ENCODE peak calls at places on chromosomes 13 and 19, in seven cellular contexts. H is adrenal gland, S is MM.1S, N is kidney, R is thoracic aorta, J is AG04450, L is SJSA1. B is an unnamed sample.

GRCh38 chr13:111589321-111589720 is 268.9 kb downstream of the TEX29 start:
- DNase-seq in H (no peak), S (no peak), N (no peak), R (no peak), J (no peak), L (no peak), B (no peak)

GRCh38 chr13:48299591-48299990 is 4.0 kb upstream of the RB1 start:
- DNase-seq in H (no peak), S (no peak), N (no peak), R (no peak), J (no peak), L (no peak), B (no peak)

GRCh38 chr19:11195169-11195568 is 2.2 kb downstream of the KANK2 start:
- DNase-seq in H (no peak), S (no peak), N (peak), R (no peak), J (no peak), L (peak), B (no peak)

GRCh38 chr13:43014162-43014561 is 9.2 kb upstream of the DNAJC15 start:
- DNase-seq in H (no peak), S (no peak), N (no peak), R (no peak), J (no peak), L (no peak), B (no peak)

GRCh38 chr13:98996046-98996445 is 18.2 kb upstream of the DOCK9 start:
- DNase-seq in H (no peak), S (no peak), N (no peak), R (no peak), J (no peak), L (peak), B (no peak)

GRCh38 chr19:16457195-16457953 is 14.4 kb downstream of the EPS15L1 start:
- DNase-seq in H (no peak), S (no peak), N (peak), R (no peak), J (no peak), L (peak), B (no peak)

GRCh38 chr19:41255171-41255570 is 9.0 kb upstream of the HNRNPUL1 start:
- DNase-seq in H (no peak), S (no peak), N (no peak), R (no peak), J (no peak), L (no peak), B (no peak)

GRCh38 chr13:95195146-95195545 is 106.1 kb downstream of the ABCC4 start:
- DNase-seq in H (no peak), S (no peak), N (no peak), R (no peak), J (no peak), L (no peak), B (no peak)

GRCh38 chr19:10898633-10899032 is 27.3 kb downstream of the CARM1 start:
- DNase-seq in H (no peak), S (no peak), N (no peak), R (no peak), J (no peak), L (no peak), B (no peak)

GRCh38 chr13:112638919-112639318 is 50.9 kb upstream of the ATP11A start:
- DNase-seq in H (no peak), S (no peak), N (peak), R (no peak), J (no peak), L (peak), B (no peak)

GRCh38 chr19:14160017-14160703 is 23.8 kb upstream of the ASF1B start:
- DNase-seq in H (no peak), S (no peak), N (no peak), R (no peak), J (no peak), L (no peak), B (no peak)

GRCh38 chr13:112069727-112070300 is 2.9 kb downstream of the SOX1 start:
- DNase-seq in H (no peak), S (no peak), N (no peak), R (no peak), J (no peak), L (no peak), B (no peak)

GRCh38 chr13:67062160-67062559 is 168.0 kb downstream of the PCDH9 start:
- DNase-seq in H (no peak), S (no peak), N (no peak), R (no peak), J (no peak), L (no peak), B (no peak)

GRCh38 chr19:4094291-4094690 is 27.6 kb upstream of the ZBTB7A start:
- DNase-seq in H (no peak), S (no peak), N (no peak), R (no peak), J (no peak), L (no peak), B (no peak)

GRCh38 chr19:13492128-13492527 is 14.2 kb downstream of the CACNA1A start:
- DNase-seq in H (no peak), S (no peak), N (no peak), R (no peak), J (peak), L (no peak), B (no peak)

GRCh38 chr13:41802033-41802683 is 158.8 kb downstream of the VWA8 start:
- DNase-seq in H (no peak), S (no peak), N (peak), R (no peak), J (no peak), L (no peak), B (no peak)

GRCh38 chr13:20856650-20857049 is 45.9 kb downstream of the XPO4 start:
- DNase-seq in H (no peak), S (no peak), N (no peak), R (no peak), J (no peak), L (no peak), B (no peak)

GRCh38 chr19:11693505-11694499 is 44.9 kb downstream of the ZNF823 start:
- DNase-seq in H (no peak), S (no peak), N (no peak), R (no peak), J (no peak), L (no peak), B (no peak)

DNA sequence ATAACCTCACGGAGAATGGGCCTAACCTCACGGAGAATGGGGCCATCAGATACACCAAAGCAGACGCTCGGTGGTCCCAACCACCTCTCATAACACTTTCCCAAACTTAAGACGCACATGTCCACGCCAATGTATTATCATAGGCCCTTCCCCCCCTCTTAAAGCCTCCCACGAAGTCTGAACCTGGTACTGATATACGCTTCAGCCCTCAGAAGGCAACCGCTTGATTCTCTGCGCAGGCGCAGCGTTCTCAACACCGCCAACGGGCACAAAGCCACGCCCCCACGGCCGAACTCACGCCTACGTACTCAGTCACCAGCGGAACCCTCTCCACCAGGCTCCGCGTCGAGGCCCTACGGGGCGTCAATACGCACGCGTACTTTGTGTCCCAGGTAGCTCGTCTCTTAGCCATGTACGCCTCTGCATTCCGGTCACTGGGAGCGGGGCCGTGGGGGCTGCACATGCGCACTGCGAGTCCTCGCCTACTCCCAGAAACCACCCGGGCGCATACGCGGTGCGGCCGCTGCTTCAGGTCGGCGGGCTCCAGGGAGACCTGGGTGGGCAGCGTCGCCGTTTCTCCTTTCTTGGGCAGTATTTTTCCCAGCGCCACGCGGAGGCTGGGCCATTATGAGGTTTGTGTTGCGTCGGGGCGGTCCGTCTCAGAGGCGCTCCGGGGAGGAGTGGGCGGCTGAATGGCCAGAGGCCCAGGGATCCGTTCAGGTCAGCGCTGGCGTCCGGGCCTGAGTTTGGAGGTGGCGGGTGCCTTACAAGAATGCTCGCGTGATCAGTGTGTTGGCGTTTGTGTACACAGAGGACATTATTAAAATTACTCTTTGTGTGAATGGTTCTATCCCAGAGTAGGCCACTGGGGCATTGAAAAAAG is 25.3 kb downstream of the ZNF582 start:
- DNase-seq in H (peak), S (peak), N (peak), R (peak), J (peak), L (peak), B (peak)
- H3K4me3 ChIP-seq in H (peak), S (peak), N (peak), R (peak), J (peak), L (peak), B (peak)

GRCh38 chr19:7348587-7349230 is at the start of gene ARHGEF18:
- DNase-seq in H (no peak), S (no peak), N (peak), R (no peak), J (no peak), L (no peak), B (no peak)
- H3K4me3 ChIP-seq in H (no peak), S (no peak), N (no peak), R (peak), J (no peak), L (no peak), B (no peak)

DNA sequence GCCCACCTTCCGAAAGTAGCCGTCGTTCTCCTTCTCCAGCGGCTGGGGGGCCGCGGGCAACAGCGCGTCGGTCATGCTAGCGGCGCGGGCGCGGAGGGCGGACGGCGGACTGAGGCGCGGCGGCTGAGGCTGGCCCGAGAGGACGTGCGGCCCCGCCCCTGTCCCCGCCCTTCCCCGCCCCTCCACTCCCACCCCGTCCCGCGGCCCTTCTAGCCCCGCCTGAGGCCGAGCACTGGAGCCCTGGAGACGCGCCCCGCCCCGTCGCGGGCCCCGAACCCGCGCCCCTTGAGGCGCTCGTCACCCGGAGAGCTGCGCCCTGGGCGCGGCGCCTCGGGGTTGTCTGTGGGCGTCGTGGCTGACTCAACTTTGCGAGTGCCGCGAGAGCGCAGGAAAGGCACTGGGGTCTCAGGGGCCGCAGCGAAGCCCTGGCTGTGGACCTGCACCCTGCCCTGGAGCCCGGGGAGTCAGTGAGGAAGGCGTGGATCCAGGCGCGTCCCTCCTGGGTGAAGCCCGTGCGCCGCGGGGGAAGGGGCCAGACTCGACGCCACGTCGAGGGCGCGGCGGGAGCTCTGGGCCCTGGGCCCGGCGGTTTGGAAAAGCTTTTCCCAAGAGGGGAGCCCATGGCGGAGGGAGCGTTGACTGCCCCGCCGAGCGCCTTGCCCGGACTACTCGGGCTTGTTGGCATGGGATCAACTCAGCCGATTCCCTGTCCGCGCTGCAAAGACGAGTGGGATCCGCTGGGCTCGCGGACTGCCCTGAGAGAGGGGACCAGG is at the start of gene RHPN2:
- DNase-seq in H (peak), S (peak), N (peak), R (no peak), J (no peak), L (peak), B (no peak)
- H3K4me3 ChIP-seq in H (peak), S (peak), N (peak), R (peak), J (peak), L (peak), B (peak)

GRCh38 chr19:940591-941291 is 14.9 kb downstream of the ARID3A start:
- DNase-seq in H (peak), S (no peak), N (peak), R (peak), J (peak), L (peak), B (no peak)
- H3K4me3 ChIP-seq in H (no peak), S (no peak), N (no peak), R (peak), J (no peak), L (peak), B (peak)

GRCh38 chr19:38657633-38658222 is 10.3 kb downstream of the ACTN4 start:
- DNase-seq in H (peak), S (no peak), N (no peak), R (no peak), J (no peak), L (peak), B (peak)

GRCh38 chr19:38661166-38661565 is 13.7 kb downstream of the ACTN4 start:
- DNase-seq in H (no peak), S (no peak), N (no peak), R (no peak), J (no peak), L (no peak), B (no peak)

GRCh38 chr19:38656171-38656981 is 8.9 kb downstream of the ACTN4 start:
- DNase-seq in H (no peak), S (no peak), N (no peak), R (no peak), J (no peak), L (no peak), B (no peak)

GRCh38 chr19:38660724-38661123 is 13.3 kb downstream of the ACTN4 start:
- DNase-seq in H (no peak), S (no peak), N (no peak), R (no peak), J (no peak), L (no peak), B (no peak)

DNA sequence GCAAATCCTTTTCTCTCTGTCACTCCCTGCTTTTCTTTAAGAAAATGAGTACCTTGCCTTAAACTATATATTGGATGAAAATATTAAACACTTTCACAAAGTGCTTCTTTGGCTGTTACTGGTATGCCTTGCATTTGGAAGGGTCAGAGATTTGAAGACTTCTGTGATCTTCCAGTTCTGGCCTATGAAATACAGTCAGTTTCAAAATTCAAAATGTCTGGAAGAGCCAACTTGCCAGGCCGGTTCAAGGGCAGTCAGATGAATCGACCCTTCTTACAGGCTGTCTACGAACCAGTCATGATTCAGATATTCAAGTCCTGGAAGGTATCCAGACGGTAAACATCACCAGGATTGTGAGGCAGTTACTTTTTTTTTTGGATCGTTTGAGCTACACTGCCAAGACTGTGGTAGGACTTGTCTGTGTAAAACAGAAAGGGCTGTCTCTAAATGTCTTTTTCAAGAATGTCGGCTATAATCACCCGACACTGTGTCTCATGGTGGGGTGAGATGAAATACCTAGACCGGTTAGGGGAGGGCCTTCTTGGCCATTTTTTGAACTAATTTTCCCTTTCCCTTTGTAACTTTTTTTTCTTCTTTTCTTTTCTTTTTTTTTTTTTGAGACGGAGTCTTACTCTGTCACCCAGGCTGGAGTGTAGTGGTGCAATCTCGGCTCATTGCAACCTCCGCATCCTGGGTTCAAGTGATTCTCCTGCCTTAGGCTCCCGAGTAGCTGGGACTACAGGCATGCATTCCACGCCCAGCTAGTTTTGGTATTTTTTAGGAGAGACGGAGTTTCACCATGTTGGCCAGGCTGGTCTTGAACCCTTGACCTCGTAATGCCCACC is 11.2 kb downstream of the ACTN4 start:
- DNase-seq in H (peak), S (no peak), N (no peak), R (no peak), J (peak), L (peak), B (peak)
- H3K4me3 ChIP-seq in H (no peak), S (no peak), N (no peak), R (peak), J (peak), L (no peak), B (peak)

DNA sequence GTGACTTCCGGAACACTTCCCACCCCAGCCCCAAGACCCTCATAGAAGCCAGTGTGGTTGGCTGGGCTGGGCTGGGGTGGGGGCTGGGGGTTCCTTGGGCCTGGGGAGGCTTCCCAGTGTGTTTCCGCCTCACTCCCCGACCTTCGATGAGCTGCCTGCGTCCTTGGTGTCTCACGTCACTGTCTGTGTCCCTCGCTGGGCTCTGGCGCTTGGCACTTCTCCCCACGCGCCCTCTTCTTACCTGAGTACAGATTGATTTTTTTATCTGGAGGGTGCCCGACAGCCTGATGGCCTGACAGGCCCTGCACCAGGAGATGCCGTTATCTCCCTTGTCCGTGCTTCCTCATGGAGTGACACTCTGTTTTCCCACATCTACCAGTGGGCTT is 7.6 kb upstream of the GRIN3B start:
- DNase-seq in H (peak), S (no peak), N (no peak), R (no peak), J (no peak), L (no peak), B (no peak)
- H3K4me3 ChIP-seq in H (no peak), S (no peak), N (no peak), R (no peak), J (no peak), L (no peak), B (no peak)

GRCh38 chr13:71577127-71577526 is 289.9 kb downstream of the DACH1 start:
- DNase-seq in H (no peak), S (no peak), N (no peak), R (no peak), J (no peak), L (no peak), B (peak)

GRCh38 chr13:71578048-71578447 is 289.0 kb downstream of the DACH1 start:
- DNase-seq in H (no peak), S (no peak), N (no peak), R (no peak), J (no peak), L (no peak), B (no peak)

GRCh38 chr13:71580614-71581013 is 286.4 kb downstream of the DACH1 start:
- DNase-seq in H (no peak), S (no peak), N (no peak), R (no peak), J (no peak), L (no peak), B (no peak)
- H3K4me3 ChIP-seq in H (no peak), S (no peak), N (no peak), R (no peak), J (no peak), L (no peak), B (no peak)

GRCh38 chr13:30910676-30911075 is 4.6 kb downstream of the MEDAG start:
- DNase-seq in H (no peak), S (no peak), N (no peak), R (no peak), J (no peak), L (no peak), B (no peak)
- H3K4me3 ChIP-seq in H (no peak), S (no peak), N (no peak), R (peak), J (no peak), L (no peak), B (no peak)

GRCh38 chr13:62931901-62932883 is 1516.5 kb upstream of the PCDH20 start:
- DNase-seq in H (no peak), S (no peak), N (no peak), R (no peak), J (peak), L (no peak), B (no peak)
- H3K4me3 ChIP-seq in H (no peak), S (no peak), N (no peak), R (no peak), J (no peak), L (no peak), B (no peak)

GRCh38 chr19:17470204-17470841 is at the start of gene SLC27A1:
- DNase-seq in H (peak), S (peak), N (peak), R (peak), J (peak), L (peak), B (peak)

GRCh38 chr19:17469371-17470203 is 737 bp upstream of the SLC27A1 start:
- DNase-seq in H (peak), S (peak), N (peak), R (peak), J (peak), L (peak), B (peak)

GRCh38 chr19:17469092-17469370 is 1.3 kb upstream of the SLC27A1 start:
- DNase-seq in H (no peak), S (no peak), N (no peak), R (no peak), J (no peak), L (no peak), B (no peak)

GRCh38 chr19:17467471-17468301 is 2.6 kb upstream of the SLC27A1 start:
- DNase-seq in H (no peak), S (no peak), N (no peak), R (no peak), J (no peak), L (no peak), B (no peak)

DNA sequence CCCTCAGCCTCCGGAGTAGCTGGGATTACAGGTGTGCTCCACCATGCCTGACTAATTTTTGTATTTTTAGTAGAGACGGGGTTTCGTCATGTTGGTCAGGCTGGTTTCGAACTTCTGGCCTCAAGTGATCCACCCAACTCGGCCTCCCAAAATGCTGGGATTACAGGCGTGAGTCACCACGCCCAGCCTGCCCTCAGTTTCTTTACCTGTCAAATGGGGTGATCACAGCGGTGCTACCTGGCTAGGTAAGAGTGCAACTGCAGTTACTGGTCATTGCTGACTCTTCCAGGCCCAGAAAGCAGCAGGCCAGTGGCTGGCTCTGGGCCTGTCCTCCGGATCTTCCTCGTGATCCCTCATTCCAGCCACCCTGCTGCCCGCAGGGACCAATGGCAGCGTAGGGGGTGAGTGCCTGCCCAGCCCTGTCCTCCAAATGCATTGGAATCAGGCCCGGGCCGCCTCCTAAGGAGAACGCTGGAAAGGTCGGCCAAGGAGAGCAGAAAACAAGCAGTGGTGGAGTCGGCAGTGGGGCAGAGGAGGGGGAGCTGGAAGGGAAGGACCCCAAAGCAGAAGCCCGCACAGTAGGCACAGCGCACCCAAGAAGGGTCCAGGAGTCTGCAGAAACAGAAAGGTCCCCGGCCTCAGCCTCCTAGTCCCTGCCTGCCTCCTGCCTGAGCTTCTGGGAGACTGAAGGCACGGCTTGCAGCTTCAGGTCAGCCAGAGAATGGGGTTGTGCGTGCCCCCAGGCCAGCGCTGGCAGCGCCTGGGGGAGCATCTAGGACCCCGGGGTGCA is 1.8 kb upstream of the SLC27A1 start:
- DNase-seq in H (peak), S (no peak), N (no peak), R (no peak), J (no peak), L (no peak), B (no peak)
- H3K4me3 ChIP-seq in H (peak), S (no peak), N (peak), R (peak), J (peak), L (no peak), B (no peak)